ENCODE peak calls at places on chromosomes 13 and 19, in four cellular contexts. E, K, B and W are unnamed samples.

GRCh38 chr19:38278751-38279150 is 14.4 kb downstream of the SPINT2 start:
- DNase-seq in E (no peak), K (no peak), B (no peak), W (no peak)

GRCh38 chr13:82356667-82357066 is 1525.6 kb downstream of the SLITRK1 start:
- DNase-seq in E (no peak), K (no peak), B (no peak), W (no peak)

GRCh38 chr13:102591988-102592781 is 4.6 kb upstream of the TPP2 start:
- DNase-seq in E (peak), K (peak), B (peak), W (peak)

GRCh38 chr19:27776524-27776923 is 1436.4 kb downstream of the UQCRFS1 start:
- DNase-seq in E (no peak), K (no peak), B (no peak), W (peak)

GRCh38 chr19:40813182-40813581 is 14.2 kb downstream of the EGLN2 start:
- DNase-seq in E (no peak), K (no peak), B (no peak), W (no peak)

GRCh38 chr13:44540761-44541434 is 35.2 kb downstream of the TSC22D1 start:
- DNase-seq in E (no peak), K (no peak), B (no peak), W (no peak)

GRCh38 chr13:41386206-41386605 is 71.1 kb upstream of the RGCC start:
- DNase-seq in E (no peak), K (no peak), B (no peak), W (no peak)

GRCh38 chr13:51825165-51825592 is 19.8 kb downstream of the TMEM272 start:
- DNase-seq in E (no peak), K (no peak), B (no peak), W (no peak)

GRCh38 chr13:112444001-112444311 is 67.8 kb downstream of the SPACA7 start:
- DNase-seq in E (peak), K (no peak), B (peak), W (peak)

GRCh38 chr19:56332695-56333094 is 18.1 kb upstream of the ZSCAN5A start:
- DNase-seq in E (no peak), K (no peak), B (no peak), W (no peak)

DNA sequence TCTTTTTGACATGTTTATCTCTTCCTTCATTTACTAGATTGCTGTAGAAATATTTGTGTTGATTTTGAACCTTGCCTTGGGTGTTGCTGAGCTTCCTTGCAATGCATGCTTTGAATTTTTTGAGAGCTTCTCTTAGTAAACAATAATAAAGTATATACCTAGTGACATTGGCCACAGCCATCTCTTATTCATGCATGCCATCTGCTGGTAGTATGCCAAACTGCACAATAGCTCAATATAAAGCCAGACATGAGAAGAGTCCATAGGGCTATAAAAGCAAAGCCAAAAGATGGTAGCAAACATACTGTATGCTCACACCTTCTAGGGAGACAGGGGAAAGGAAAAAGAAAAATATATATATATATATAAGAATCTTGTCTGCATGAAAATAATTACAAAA is 18.9 kb upstream of the ZSCAN5A start:
- DNase-seq in E (peak), K (peak), B (peak), W (peak)
- TF ChIP-seq POLR2A in E (no peak), K (no peak), B (no peak), W (no peak)

GRCh38 chr19:1855828-1856255 is 7.5 kb downstream of the KLF16 start:
- DNase-seq in E (no peak), K (no peak), B (no peak), W (no peak)

GRCh38 chr19:1857648-1858326 is 5.6 kb downstream of the KLF16 start:
- DNase-seq in E (no peak), K (no peak), B (no peak), W (no peak)

GRCh38 chr19:1858412-1859081 is 4.8 kb downstream of the KLF16 start:
- DNase-seq in E (no peak), K (no peak), B (no peak), W (no peak)

GRCh38 chr19:1856345-1856697 is 7.1 kb downstream of the KLF16 start:
- DNase-seq in E (no peak), K (no peak), B (no peak), W (no peak)

DNA sequence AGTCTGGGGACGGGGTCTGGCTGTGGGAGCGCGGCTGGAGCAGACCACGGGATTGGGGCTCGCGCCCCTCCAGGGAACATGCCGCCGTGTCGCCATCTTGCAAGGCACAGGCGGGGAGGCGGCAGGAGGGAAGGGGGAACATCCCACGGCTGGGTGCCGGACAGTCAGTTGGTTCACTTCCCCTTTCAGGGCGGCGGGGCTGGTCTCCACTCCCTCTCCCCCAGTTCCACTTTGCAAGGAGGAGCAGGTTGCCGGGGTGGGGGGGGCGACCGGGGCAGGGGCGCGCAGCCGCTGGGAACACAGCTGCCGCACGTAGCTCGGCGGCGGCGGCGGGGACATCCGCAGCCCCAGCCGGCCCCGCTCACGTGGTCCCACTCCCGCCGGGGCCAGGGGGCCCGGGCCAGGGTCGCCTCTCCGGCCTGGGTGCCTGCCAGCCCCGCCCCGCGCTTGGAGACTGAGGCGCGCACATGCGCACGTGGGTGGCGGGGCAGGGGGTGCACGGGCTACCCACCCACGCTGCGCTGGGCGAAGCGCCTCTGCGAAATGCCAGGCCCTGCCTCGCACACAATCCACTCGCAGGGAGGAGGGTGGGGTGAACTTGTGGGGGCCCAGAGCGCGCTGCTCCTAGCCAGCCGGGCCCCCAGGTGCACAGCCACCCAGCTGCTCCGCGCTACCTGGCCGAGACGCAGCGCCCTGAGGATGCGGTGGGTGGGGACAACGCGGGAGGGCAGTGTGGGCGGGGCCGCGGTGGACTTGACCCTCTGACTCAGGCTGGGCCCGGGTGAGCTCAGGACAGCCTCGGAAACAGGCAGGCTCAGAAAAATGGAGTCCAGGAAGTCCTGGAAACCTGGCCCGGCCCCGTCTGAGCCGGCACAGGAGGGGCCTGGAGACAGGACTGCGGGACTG is 6.4 kb downstream of the KLF16 start:
- DNase-seq in E (peak), K (peak), B (peak), W (peak)
- TF ChIP-seq POLR2A in E (no peak), K (peak), B (no peak), W (peak)

GRCh38 chr19:10602330-10603083 is 15.4 kb upstream of the AP1M2 start:
- DNase-seq in E (peak), K (peak), B (peak), W (peak)
- TF ChIP-seq POLR2A in E (no peak), K (no peak), B (no peak), W (peak)

GRCh38 chr13:37413161-37413560 is 185.4 kb downstream of the POSTN start:
- DNase-seq in E (no peak), K (no peak), B (no peak), W (no peak)
- TF ChIP-seq POLR2A in E (no peak), K (no peak), B (no peak), W (no peak)

GRCh38 chr19:58227964-58228583 is 640 bp upstream of the ZNF544 start:
- DNase-seq in E (no peak), K (no peak), B (no peak), W (peak)

GRCh38 chr19:58229255-58229639 is 533 bp downstream of the ZNF544 start:
- DNase-seq in E (peak), K (no peak), B (no peak), W (peak)

DNA sequence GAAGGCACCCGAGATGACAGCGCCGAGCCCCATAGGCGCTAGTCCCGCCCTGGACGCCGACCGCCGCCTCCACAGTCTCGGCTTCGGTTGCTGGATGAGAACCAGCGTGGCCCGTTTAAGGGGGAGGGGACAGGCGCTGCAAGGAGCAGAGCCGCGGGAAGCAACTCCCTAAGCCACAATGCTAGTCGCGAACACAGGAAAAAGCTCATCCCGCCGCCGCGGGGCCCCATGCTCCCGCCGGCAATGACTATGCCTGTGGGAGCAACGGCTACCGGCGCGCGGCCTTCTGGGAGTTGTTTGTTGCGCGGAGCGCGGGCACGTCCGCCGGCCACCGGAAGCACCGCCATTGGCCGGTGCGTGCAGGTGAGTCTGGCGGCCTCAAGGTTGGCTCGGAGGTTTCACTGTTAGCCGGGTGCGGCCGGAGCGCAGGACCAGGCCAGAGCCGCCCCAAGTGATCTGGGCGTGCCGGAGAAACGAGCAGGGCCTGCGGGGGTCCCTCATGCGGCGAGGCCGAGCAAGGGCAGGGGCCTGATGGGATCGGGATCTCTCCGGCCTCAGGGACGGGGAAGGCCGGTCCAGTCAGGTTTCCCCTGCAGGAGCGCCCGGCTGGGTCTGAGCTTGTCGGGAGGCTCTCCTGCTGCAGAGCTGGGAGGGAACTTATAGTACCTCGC is at the start of gene ZNF544:
- DNase-seq in E (peak), K (peak), B (peak), W (peak)
- TF ChIP-seq POLR2A in E (peak), K (peak), B (no peak), W (peak)

GRCh38 chr13:27177852-27178251 is 6.2 kb upstream of the USP12 start:
- DNase-seq in E (no peak), K (no peak), B (no peak), W (peak)
- TF ChIP-seq POLR2A in E (no peak), K (no peak), B (no peak), W (no peak)

GRCh38 chr13:114149774-114150740 is 17.6 kb upstream of the RASA3 start:
- DNase-seq in E (no peak), K (no peak), B (no peak), W (no peak)

GRCh38 chr13:114147803-114148520 is 15.5 kb upstream of the RASA3 start:
- DNase-seq in E (no peak), K (no peak), B (no peak), W (no peak)

GRCh38 chr13:114146629-114147028 is 14.2 kb upstream of the RASA3 start:
- DNase-seq in E (no peak), K (no peak), B (no peak), W (peak)

GRCh38 chr13:114146173-114146572 is 13.8 kb upstream of the RASA3 start:
- DNase-seq in E (no peak), K (no peak), B (no peak), W (no peak)

DNA sequence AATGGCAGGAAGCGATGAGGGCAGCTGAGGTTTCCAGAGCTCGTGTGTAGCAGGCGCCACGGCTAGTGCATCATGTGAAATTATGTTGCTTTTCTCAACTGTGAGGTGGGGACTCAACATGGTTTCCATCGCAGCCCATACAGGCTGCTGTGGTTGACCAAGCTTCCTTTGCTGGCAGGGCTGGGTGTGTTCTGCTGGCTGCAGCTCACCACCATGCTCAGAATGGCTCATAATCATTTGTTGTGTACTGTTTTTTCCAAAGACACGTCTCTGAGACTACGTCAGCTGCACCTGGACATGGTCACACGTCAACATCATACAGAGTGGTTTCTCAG is 16.1 kb upstream of the RASA3 start:
- DNase-seq in E (no peak), K (peak), B (peak), W (no peak)
- TF ChIP-seq POLR2A in E (no peak), K (no peak), B (no peak), W (no peak)

DNA sequence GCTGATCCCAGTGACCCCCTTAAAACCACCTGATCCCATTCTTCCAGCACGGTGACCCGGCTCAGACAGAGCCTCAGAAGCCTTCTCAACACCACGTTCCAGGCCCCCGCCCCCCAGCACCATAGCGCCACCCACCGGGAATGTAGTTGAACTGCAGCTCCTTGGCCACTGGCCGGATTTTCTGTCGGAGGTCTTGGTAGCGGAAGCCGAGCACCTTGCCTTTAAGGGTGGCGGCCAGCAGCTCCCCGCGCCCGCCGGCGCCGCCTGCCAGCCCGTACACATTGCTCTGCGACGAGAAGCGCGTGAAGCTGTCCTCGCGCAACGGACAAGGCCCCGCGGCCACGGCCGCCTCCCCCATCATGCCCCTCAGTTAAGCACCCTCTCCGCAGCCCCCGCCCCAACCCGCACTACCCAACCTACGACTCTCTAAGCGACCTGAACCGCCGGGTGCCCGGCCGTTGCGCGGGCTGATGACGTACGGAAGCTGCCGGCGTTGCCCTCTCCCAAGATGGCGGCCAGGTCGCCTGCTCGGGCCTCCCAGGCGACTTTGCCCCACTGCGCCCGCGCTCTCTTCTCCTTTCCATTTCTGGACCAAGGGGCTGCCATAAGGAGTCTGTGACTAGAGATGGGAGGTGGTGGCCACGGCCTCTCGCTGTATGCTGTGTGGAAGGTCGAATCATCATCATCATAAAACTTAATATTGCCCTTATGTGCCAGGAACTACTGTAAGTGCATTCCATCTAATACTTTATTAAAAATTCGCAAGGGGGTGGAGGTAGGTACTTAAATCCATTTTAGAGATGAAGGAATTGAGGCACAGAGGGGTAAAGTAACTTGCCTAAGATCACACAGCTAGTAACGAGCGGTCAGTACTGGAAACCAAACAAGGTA is at the start of gene KPTN:
- DNase-seq in E (peak), K (peak), B (peak), W (peak)
- TF ChIP-seq POLR2A in E (peak), K (peak), B (no peak), W (peak)

GRCh38 chr13:114314074-114314912 is at the start of gene CHAMP1:
- DNase-seq in E (peak), K (peak), B (peak), W (peak)
- TF ChIP-seq POLR2A in E (peak), K (peak), B (no peak), W (peak)